ENCODE peak calls at places on chromosomes 13 and 19, in seven cellular contexts. Z is AG10803; I is NCI-H1105 treated with DMSO at 0.1 percent for 48 hours; A is Kasumi-1; M is activated CD4-positive, alpha-beta T cell treated with anti-CD3 and anti-CD28 coated beads, Interleukin-2, amount 50 U/mL, for 24 hours; W is stromal cell of bone marrow; E is DMS153. Q is an unnamed sample.

GRCh38 chr13:42681394-42681793 is 100.0 kb upstream of the FAM216B start:
- DNase-seq in E (no peak), W (no peak), I (no peak), Z (no peak), A (no peak), M (no peak), Q (no peak)

GRCh38 chr13:39410089-39410901 is 192.7 kb downstream of the LHFPL6 start:
- DNase-seq in W (peak; percentile 62), Z (peak; percentile 94), I (no peak), M (no peak), E (no peak), A (no peak), Q (no peak)

GRCh38 chr19:6712692-6713670 is 7.5 kb downstream of the C3 start:
- DNase-seq in Z (no peak), E (no peak), W (no peak), M (no peak), A (no peak), I (no peak), Q (no peak)

GRCh38 chr13:98222081-98222554 is 45.0 kb upstream of the RNF113B start:
- DNase-seq in M (no peak), A (no peak), Z (peak; percentile 71), W (no peak), E (no peak), I (no peak), Q (no peak)

GRCh38 chr13:110524484-110525254 is 36.9 kb downstream of the RAB20 start:
- DNase-seq in E (peak; percentile 86), I (peak; percentile 51), Z (no peak), M (no peak), W (no peak), A (peak; percentile 10), Q (no peak)

GRCh38 chr13:101416181-101417042 is at the start of gene NALCN:
- DNase-seq in M (no peak), A (no peak), W (no peak), I (peak; percentile 22), E (no peak), Z (no peak), Q (no peak)

GRCh38 chr13:30037306-30037705 is 186.9 kb upstream of the UBL3 start:
- DNase-seq in W (no peak), A (no peak), M (no peak), E (no peak), I (no peak), Z (peak; percentile 34), Q (no peak)

GRCh38 chr19:5903502-5904301 is at the start of gene NDUFA11:
- DNase-seq in A (peak; percentile 96), Z (peak; percentile 97), W (peak; percentile 89), I (peak; percentile 93), M (peak; percentile 98), E (peak; percentile 96), Q (peak; percentile 93)

GRCh38 chr19:7850429-7850819 is 20.4 kb downstream of the EVI5L start:
- DNase-seq in E (no peak), W (no peak), Z (no peak), I (no peak), M (no peak), A (no peak), Q (no peak)

GRCh38 chr19:6738726-6739389 is 622 bp upstream of the TRIP10 start:
- DNase-seq in A (no peak), W (no peak), Z (no peak), M (no peak), I (no peak), E (no peak), Q (no peak)

GRCh38 chr13:27383104-27383921 is 41.1 kb upstream of the GTF3A start:
- DNase-seq in M (no peak), Z (no peak), I (no peak), A (no peak), W (no peak), E (no peak), Q (no peak)

GRCh38 chr13:20344836-20345490 is 112.8 kb upstream of the GJB6 start:
- DNase-seq in E (no peak), I (no peak), W (no peak), M (no peak), A (no peak), Z (no peak), Q (no peak)

GRCh38 chr19:35488677-35489076 is 1.6 kb downstream of the KRTDAP start:
- DNase-seq in E (no peak), W (no peak), M (no peak), Z (no peak), I (no peak), A (no peak), Q (no peak)

GRCh38 chr19:40217027-40217810 is 965 bp downstream of the TTC9B start:
- DNase-seq in Z (no peak), A (no peak), I (peak; percentile 78), E (peak; percentile 72), W (no peak), M (no peak), Q (no peak)

Q was measured in GM19239.